ENCODE peak calls at places on chromosomes 3 and 15, in five cellular contexts. One of them, this sample, is unnamed.

GRCh38 chr3:123586966-123587365 is 2.1 kb upstream of the HACD2 start:
- DNase-seq in fibroblast of pulmonary artery: peak
- DNase-seq in transverse colon: no peak
- DNase-seq in A549: no peak
- DNase-seq in GM12865: no peak
- DNase-seq in this sample: no peak

GRCh38 chr15:81398910-81399551 is 25.0 kb upstream of the TMC3 start:
- DNase-seq in GM12865: no peak
- DNase-seq in fibroblast of pulmonary artery: peak
- DNase-seq in A549: no peak
- DNase-seq in transverse colon: no peak
- DNase-seq in this sample: peak

GRCh38 chr15:62914461-62915079 is 128.0 kb upstream of the TPM1 start:
- DNase-seq in A549: no peak
- DNase-seq in fibroblast of pulmonary artery: no peak
- DNase-seq in transverse colon: no peak
- DNase-seq in GM12865: no peak
- DNase-seq in this sample: no peak

GRCh38 chr15:68354268-68354667 is 76.7 kb downstream of the FEM1B start:
- DNase-seq in fibroblast of pulmonary artery: no peak
- DNase-seq in A549: no peak
- DNase-seq in transverse colon: no peak
- DNase-seq in GM12865: no peak
- DNase-seq in this sample: no peak

GRCh38 chr15:81304226-81304625 is 19.7 kb downstream of the STARD5 start:
- DNase-seq in fibroblast of pulmonary artery: peak
- DNase-seq in transverse colon: no peak
- DNase-seq in A549: no peak
- DNase-seq in GM12865: peak
- DNase-seq in this sample: peak

GRCh38 chr3:53890726-53891499 is 746 bp downstream of the SELENOK start:
- DNase-seq in transverse colon: peak
- DNase-seq in fibroblast of pulmonary artery: peak
- DNase-seq in A549: peak
- DNase-seq in GM12865: peak
- DNase-seq in this sample: peak

GRCh38 chr3:103218793-103219192 is 784.0 kb downstream of the ZPLD1 start:
- DNase-seq in A549: no peak
- DNase-seq in fibroblast of pulmonary artery: no peak
- DNase-seq in transverse colon: no peak
- DNase-seq in GM12865: peak
- DNase-seq in this sample: no peak

GRCh38 chr3:141191097-141191749 is 40.4 kb upstream of the PXYLP1 start:
- DNase-seq in GM12865: no peak
- DNase-seq in A549: no peak
- DNase-seq in fibroblast of pulmonary artery: peak
- DNase-seq in transverse colon: no peak
- DNase-seq in this sample: no peak

GRCh38 chr15:92810418-92811138 is 89.5 kb upstream of the CHD2 start:
- DNase-seq in GM12865: peak
- DNase-seq in fibroblast of pulmonary artery: peak
- DNase-seq in A549: no peak
- DNase-seq in transverse colon: peak
- DNase-seq in this sample: peak

GRCh38 chr3:57151021-57151449 is 14.1 kb downstream of the IL17RD start:
- DNase-seq in transverse colon: no peak
- DNase-seq in fibroblast of pulmonary artery: peak
- DNase-seq in A549: no peak
- DNase-seq in GM12865: no peak
- DNase-seq in this sample: no peak

GRCh38 chr3:23203651-23204111 is 554 bp downstream of the UBE2E2 start:
- DNase-seq in A549: peak
- DNase-seq in GM12865: peak
- DNase-seq in fibroblast of pulmonary artery: no peak
- DNase-seq in transverse colon: peak
- DNase-seq in this sample: peak

GRCh38 chr3:59290358-59290757 is 240.5 kb upstream of the CFAP20DC start:
- DNase-seq in A549: no peak
- DNase-seq in fibroblast of pulmonary artery: no peak
- DNase-seq in transverse colon: no peak
- DNase-seq in GM12865: no peak
- DNase-seq in this sample: no peak

GRCh38 chr3:59289836-59290235 is 240.0 kb upstream of the CFAP20DC start:
- DNase-seq in fibroblast of pulmonary artery: no peak
- DNase-seq in transverse colon: no peak
- DNase-seq in A549: no peak
- DNase-seq in GM12865: no peak
- DNase-seq in this sample: no peak

DNA sequence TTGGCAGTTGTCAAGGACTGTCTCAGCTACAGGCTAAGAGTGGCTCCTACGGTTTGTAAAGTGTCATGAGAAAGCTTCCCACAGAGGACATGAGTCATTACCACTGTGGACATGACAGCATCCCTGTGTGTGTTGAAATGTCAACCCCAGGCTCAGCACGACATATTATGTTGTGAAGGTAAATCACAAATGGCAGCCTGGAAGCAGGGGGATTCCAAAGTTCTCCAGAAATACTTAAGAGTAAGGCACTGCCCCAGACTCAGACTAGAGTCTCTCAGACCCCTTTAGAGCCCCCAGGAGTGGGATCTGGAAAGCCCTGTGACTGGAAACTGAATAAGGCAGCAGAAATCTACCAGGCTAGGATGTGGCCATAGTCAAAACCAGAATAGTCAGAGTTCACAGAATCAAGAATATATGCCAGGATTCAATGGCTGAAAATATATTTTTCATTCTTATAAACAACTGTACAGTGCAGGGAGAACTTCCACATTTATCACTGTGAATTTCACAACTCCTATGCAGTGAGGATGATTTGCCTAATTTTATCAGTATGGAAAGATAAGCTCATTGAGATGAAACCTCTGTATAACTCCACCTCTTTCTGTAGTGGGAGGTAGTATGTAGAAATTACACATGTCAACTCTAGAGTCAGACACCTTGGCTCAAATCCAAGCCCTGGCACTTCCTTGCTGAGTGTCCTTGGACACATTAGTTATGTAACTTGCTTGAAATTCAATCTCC is 237.1 kb upstream of the CFAP20DC start:
- DNase-seq in GM12865: peak
- DNase-seq in fibroblast of pulmonary artery: no peak
- DNase-seq in transverse colon: no peak
- DNase-seq in A549: no peak
- DNase-seq in this sample: peak
- H3K4me3 ChIP-seq in GM12865: no peak
- H3K4me3 ChIP-seq in fibroblast of pulmonary artery: no peak
- H3K4me3 ChIP-seq in transverse colon: no peak
- H3K4me3 ChIP-seq in A549: no peak
- H3K4me3 ChIP-seq in this sample: no peak

GRCh38 chr3:13414040-13414729 is 5.9 kb downstream of the NUP210 start:
- DNase-seq in A549: no peak
- DNase-seq in transverse colon: peak
- DNase-seq in fibroblast of pulmonary artery: no peak
- DNase-seq in GM12865: peak
- DNase-seq in this sample: peak
- H3K4me3 ChIP-seq in A549: no peak
- H3K4me3 ChIP-seq in transverse colon: no peak
- H3K4me3 ChIP-seq in fibroblast of pulmonary artery: no peak
- H3K4me3 ChIP-seq in GM12865: peak
- H3K4me3 ChIP-seq in this sample: peak

GRCh38 chr15:52021128-52021671 is 2.2 kb downstream of the MAPK6 start:
- DNase-seq in A549: peak
- DNase-seq in fibroblast of pulmonary artery: peak
- DNase-seq in transverse colon: peak
- DNase-seq in GM12865: peak
- DNase-seq in this sample: peak
- H3K4me3 ChIP-seq in A549: peak
- H3K4me3 ChIP-seq in fibroblast of pulmonary artery: peak
- H3K4me3 ChIP-seq in transverse colon: peak
- H3K4me3 ChIP-seq in GM12865: peak
- H3K4me3 ChIP-seq in this sample: peak

GRCh38 chr3:32822609-32823498 is 5.1 kb downstream of the TRIM71 start:
- DNase-seq in transverse colon: no peak
- DNase-seq in A549: no peak
- DNase-seq in fibroblast of pulmonary artery: no peak
- DNase-seq in GM12865: no peak
- DNase-seq in this sample: no peak

GRCh38 chr3:32831062-32831461 is 13.3 kb downstream of the TRIM71 start:
- DNase-seq in GM12865: no peak
- DNase-seq in fibroblast of pulmonary artery: no peak
- DNase-seq in A549: no peak
- DNase-seq in transverse colon: no peak
- DNase-seq in this sample: no peak

GRCh38 chr3:32820971-32821685 is 3.3 kb downstream of the TRIM71 start:
- DNase-seq in A549: no peak
- DNase-seq in transverse colon: no peak
- DNase-seq in fibroblast of pulmonary artery: no peak
- DNase-seq in GM12865: no peak
- DNase-seq in this sample: no peak

GRCh38 chr3:32821686-32822296 is 4.0 kb downstream of the TRIM71 start:
- DNase-seq in A549: no peak
- DNase-seq in GM12865: no peak
- DNase-seq in transverse colon: no peak
- DNase-seq in fibroblast of pulmonary artery: no peak
- DNase-seq in this sample: no peak

DNA sequence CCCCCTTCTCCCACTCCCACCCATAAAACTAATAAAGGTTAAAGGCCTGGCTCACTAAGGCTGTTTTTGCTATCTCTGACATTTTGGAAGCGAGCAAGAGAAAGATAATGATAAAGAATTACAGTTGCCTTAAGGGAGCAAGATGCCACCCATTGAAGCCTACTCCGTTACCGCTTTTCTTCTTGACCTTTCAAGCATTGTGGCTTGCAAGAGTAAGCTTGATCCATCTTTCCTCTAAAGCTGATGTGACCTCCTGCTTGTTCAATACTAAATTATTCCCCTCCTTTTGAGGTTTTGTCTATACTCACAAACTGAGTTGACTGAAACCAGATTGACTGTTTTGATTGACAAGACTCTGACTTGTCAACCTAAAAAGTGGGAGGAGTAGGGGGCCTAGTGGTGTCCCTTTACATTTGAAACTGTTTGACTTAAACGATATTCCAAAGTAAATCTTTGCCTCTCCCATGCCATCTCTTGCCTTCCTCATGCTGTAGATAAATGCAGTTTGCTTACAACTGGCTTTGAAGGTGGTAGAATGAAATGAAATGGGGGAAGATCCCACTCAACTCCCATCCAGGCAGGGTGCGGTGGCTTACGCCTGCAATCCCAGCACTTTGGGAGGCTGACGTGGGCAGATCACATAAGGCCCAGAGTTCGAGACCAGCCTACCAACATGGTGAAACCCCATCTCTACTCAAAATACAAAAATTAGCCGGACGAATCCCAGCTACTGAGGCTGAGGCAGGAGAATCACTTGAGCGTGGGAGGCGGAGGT is 8.0 kb downstream of the TRIM71 start:
- DNase-seq in A549: no peak
- DNase-seq in transverse colon: no peak
- DNase-seq in GM12865: no peak
- DNase-seq in fibroblast of pulmonary artery: no peak
- DNase-seq in this sample: no peak
- H3K4me3 ChIP-seq in A549: no peak
- H3K4me3 ChIP-seq in transverse colon: no peak
- H3K4me3 ChIP-seq in GM12865: no peak
- H3K4me3 ChIP-seq in fibroblast of pulmonary artery: no peak
- H3K4me3 ChIP-seq in this sample: no peak

GRCh38 chr3:32078085-32078634 is 28.3 kb upstream of the GPD1L start:
- DNase-seq in A549: no peak
- DNase-seq in GM12865: no peak
- DNase-seq in fibroblast of pulmonary artery: no peak
- DNase-seq in transverse colon: no peak
- DNase-seq in this sample: no peak
- H3K4me3 ChIP-seq in A549: no peak
- H3K4me3 ChIP-seq in GM12865: no peak
- H3K4me3 ChIP-seq in fibroblast of pulmonary artery: no peak
- H3K4me3 ChIP-seq in transverse colon: peak
- H3K4me3 ChIP-seq in this sample: no peak

GRCh38 chr15:27250223-27250622 is 279.2 kb downstream of the GABRG3 start:
- DNase-seq in GM12865: no peak
- DNase-seq in fibroblast of pulmonary artery: no peak
- DNase-seq in transverse colon: no peak
- DNase-seq in A549: no peak
- DNase-seq in this sample: no peak

GRCh38 chr15:27249046-27249722 is 278.2 kb downstream of the GABRG3 start:
- DNase-seq in transverse colon: no peak
- DNase-seq in GM12865: no peak
- DNase-seq in A549: no peak
- DNase-seq in fibroblast of pulmonary artery: no peak
- DNase-seq in this sample: no peak

GRCh38 chr15:27254016-27254415 is 283.0 kb downstream of the GABRG3 start:
- DNase-seq in A549: no peak
- DNase-seq in GM12865: no peak
- DNase-seq in transverse colon: no peak
- DNase-seq in fibroblast of pulmonary artery: no peak
- DNase-seq in this sample: no peak

GRCh38 chr15:27248251-27248650 is 277.3 kb downstream of the GABRG3 start:
- DNase-seq in A549: no peak
- DNase-seq in transverse colon: no peak
- DNase-seq in GM12865: no peak
- DNase-seq in fibroblast of pulmonary artery: no peak
- DNase-seq in this sample: no peak

DNA sequence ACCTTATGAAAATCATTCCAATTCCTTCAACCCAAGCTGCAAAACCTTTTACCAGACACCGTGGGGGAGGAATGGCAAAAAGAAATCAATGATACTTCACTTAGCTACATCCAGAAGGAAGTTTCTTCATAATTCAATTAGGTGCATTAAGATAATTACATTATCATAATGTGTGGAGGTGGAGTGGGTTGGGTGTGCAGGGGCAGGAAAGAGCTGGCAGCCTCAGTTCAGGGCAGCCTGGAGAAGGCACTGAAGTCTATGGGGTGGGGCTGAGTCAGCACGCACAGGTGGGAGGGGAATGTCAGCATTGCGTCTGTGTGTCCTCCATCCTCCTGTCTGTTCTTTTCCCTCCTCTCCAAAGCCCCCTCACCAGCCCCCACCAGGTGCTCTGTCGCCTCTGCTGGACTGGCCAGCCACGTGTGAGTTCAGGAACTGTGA is 278.8 kb downstream of the GABRG3 start:
- DNase-seq in GM12865: no peak
- DNase-seq in A549: no peak
- DNase-seq in transverse colon: no peak
- DNase-seq in fibroblast of pulmonary artery: no peak
- DNase-seq in this sample: no peak
- H3K4me3 ChIP-seq in GM12865: no peak
- H3K4me3 ChIP-seq in A549: no peak
- H3K4me3 ChIP-seq in transverse colon: no peak
- H3K4me3 ChIP-seq in fibroblast of pulmonary artery: no peak
- H3K4me3 ChIP-seq in this sample: no peak

GRCh38 chr3:197003461-197004385 is 25.9 kb downstream of the MELTF start:
- DNase-seq in A549: no peak
- DNase-seq in GM12865: peak
- DNase-seq in fibroblast of pulmonary artery: peak
- DNase-seq in transverse colon: peak
- DNase-seq in this sample: no peak
- H3K4me3 ChIP-seq in A549: peak
- H3K4me3 ChIP-seq in GM12865: peak
- H3K4me3 ChIP-seq in fibroblast of pulmonary artery: peak
- H3K4me3 ChIP-seq in transverse colon: peak
- H3K4me3 ChIP-seq in this sample: peak

GRCh38 chr3:14534379-14535191 is 5.6 kb downstream of the GRIP2 start:
- DNase-seq in A549: no peak
- DNase-seq in GM12865: no peak
- DNase-seq in transverse colon: no peak
- DNase-seq in fibroblast of pulmonary artery: no peak
- DNase-seq in this sample: no peak
- H3K4me3 ChIP-seq in A549: no peak
- H3K4me3 ChIP-seq in GM12865: no peak
- H3K4me3 ChIP-seq in transverse colon: no peak
- H3K4me3 ChIP-seq in fibroblast of pulmonary artery: no peak
- H3K4me3 ChIP-seq in this sample: no peak